ENCODE peak calls at places on chromosomes 13 and 19, in eight cellular contexts. Y is A673, P is tibial artery, R is sigmoid colon, V is heart right ventricle, J is PC-3, N is right atrium auricular region, I is HCT116. G is an unnamed sample.

GRCh38 chr13:51913421-51914136 is 51.8 kb downstream of the CCDC70 start:
- DNase-seq in Y (no peak), P (no peak), R (no peak), V (no peak), J (no peak), N (no peak), I (no peak), G (no peak)

GRCh38 chr19:4722671-4723464 is 774 bp downstream of the DPP9 start:
- DNase-seq in Y (peak), P (peak), R (no peak), V (no peak), J (peak), N (no peak), I (no peak), G (no peak)

GRCh38 chr13:50882816-50883215 is 26.8 kb upstream of the RNASEH2B start:
- DNase-seq in Y (no peak), P (no peak), R (no peak), V (no peak), J (no peak), N (no peak), I (no peak), G (no peak)

GRCh38 chr19:40217921-40218890 is at the start of gene TTC9B:
- DNase-seq in Y (peak), P (no peak), R (no peak), V (no peak), J (no peak), N (no peak), I (no peak), G (no peak)

GRCh38 chr13:50366488-50367174 is 351.4 kb downstream of the KCNRG start:
- DNase-seq in Y (no peak), P (no peak), R (no peak), V (no peak), J (peak), N (no peak), I (no peak), G (no peak)

GRCh38 chr19:29120471-29120870 is 92.5 kb downstream of the UQCRFS1 start:
- DNase-seq in Y (no peak), P (no peak), R (no peak), V (no peak), J (no peak), N (no peak), I (no peak), G (no peak)

GRCh38 chr19:9584073-9584833 is at the start of gene ZNF121:
- DNase-seq in Y (peak), P (peak), R (peak), V (peak), J (peak), N (peak), I (peak), G (peak)

GRCh38 chr13:92187378-92187989 is 789.1 kb downstream of the GPC5 start:
- DNase-seq in Y (peak), P (no peak), R (no peak), V (no peak), J (peak), N (no peak), I (no peak), G (no peak)

GRCh38 chr13:110405597-110406450 is 98.7 kb downstream of the COL4A2 start:
- DNase-seq in Y (no peak), P (no peak), R (no peak), V (no peak), J (no peak), N (no peak), I (no peak), G (no peak)

GRCh38 chr13:111962431-111962891 is 104.5 kb upstream of the SOX1 start:
- DNase-seq in Y (no peak), P (no peak), R (peak), V (no peak), J (peak), N (no peak), I (no peak), G (no peak)

GRCh38 chr13:73300718-73301425 is 242.1 kb downstream of the KLF5 start:
- DNase-seq in Y (no peak), P (no peak), R (no peak), V (no peak), J (no peak), N (no peak), I (no peak), G (no peak)

GRCh38 chr13:101346942-101347728 is 69.2 kb downstream of the NALCN start:
- DNase-seq in Y (no peak), P (no peak), R (no peak), V (no peak), J (no peak), N (no peak), I (no peak), G (no peak)

GRCh38 chr13:63189712-63190111 is 1774.1 kb upstream of the PCDH20 start:
- DNase-seq in Y (no peak), P (no peak), R (no peak), V (no peak), J (no peak), N (no peak), I (no peak), G (no peak)

GRCh38 chr13:29763426-29764180 is 86.8 kb downstream of the UBL3 start:
- DNase-seq in Y (no peak), P (no peak), R (no peak), V (no peak), J (peak), N (no peak), I (no peak), G (no peak)

GRCh38 chr19:4675346-4675745 is 5.2 kb upstream of the MYDGF start:
- DNase-seq in Y (no peak), P (no peak), R (no peak), V (no peak), J (no peak), N (no peak), I (no peak), G (no peak)

GRCh38 chr19:30555075-30555787 is 183.0 kb downstream of the ZNF536 start:
- DNase-seq in Y (no peak), P (no peak), R (no peak), V (no peak), J (no peak), N (no peak), I (no peak), G (no peak)

GRCh38 chr13:24184855-24185254 is 24.3 kb downstream of the SPATA13 start:
- DNase-seq in Y (no peak), P (no peak), R (no peak), V (no peak), J (no peak), N (no peak), I (no peak), G (no peak)

GRCh38 chr13:79779761-79780160 is 298.8 kb downstream of the NDFIP2 start:
- DNase-seq in Y (peak), P (peak), R (peak), V (no peak), J (peak), N (peak), I (no peak), G (no peak)

GRCh38 chr19:41871573-41872383 is 5.3 kb upstream of the CD79A start:
- DNase-seq in Y (no peak), P (no peak), R (peak), V (no peak), J (no peak), N (no peak), I (no peak), G (no peak)

GRCh38 chr13:108924154-108924940 is 294.9 kb downstream of the MYO16 start:
- DNase-seq in Y (peak), P (no peak), R (no peak), V (no peak), J (no peak), N (no peak), I (no peak), G (no peak)

GRCh38 chr19:40976134-40976533 is 14.9 kb upstream of the CYP2B6 start:
- DNase-seq in Y (no peak), P (no peak), R (no peak), V (no peak), J (no peak), N (no peak), I (no peak), G (no peak)

GRCh38 chr13:48645845-48646244 is 7.9 kb upstream of the CYSLTR2 start:
- DNase-seq in Y (no peak), P (no peak), R (no peak), V (no peak), J (no peak), N (no peak), I (no peak), G (no peak)

GRCh38 chr19:28154077-28154476 is 1058.9 kb downstream of the UQCRFS1 start:
- DNase-seq in Y (no peak), P (no peak), R (no peak), V (no peak), J (no peak), N (no peak), I (no peak), G (no peak)

GRCh38 chr19:46648070-46648960 is 12.3 kb upstream of the GNG8 start:
- DNase-seq in Y (no peak), P (no peak), R (no peak), V (no peak), J (no peak), N (no peak), I (no peak), G (no peak)

GRCh38 chr13:21557995-21558394 is 46.0 kb downstream of the MICU2 start:
- DNase-seq in Y (peak), P (no peak), R (no peak), V (no peak), J (peak), N (no peak), I (peak), G (no peak)

GRCh38 chr19:44741258-44741731 is 7.2 kb upstream of the BCL3 start:
- DNase-seq in Y (no peak), P (no peak), R (no peak), V (no peak), J (peak), N (no peak), I (peak), G (no peak)

GRCh38 chr19:42206871-42207755 is 10.4 kb downstream of the DEDD2 start:
- DNase-seq in Y (no peak), P (no peak), R (no peak), V (no peak), J (peak), N (no peak), I (no peak), G (peak)

GRCh38 chr19:3682741-3683404 is 17.4 kb downstream of the PIP5K1C start:
- DNase-seq in Y (no peak), P (no peak), R (no peak), V (no peak), J (no peak), N (no peak), I (no peak), G (no peak)

GRCh38 chr19:54352041-54352440 is 12.7 kb downstream of the LAIR1 start:
- DNase-seq in Y (no peak), P (no peak), R (no peak), V (no peak), J (no peak), N (no peak), I (no peak), G (no peak)

GRCh38 chr13:52786747-52787146 is 47.1 kb upstream of the CNMD start:
- DNase-seq in Y (no peak), P (no peak), R (no peak), V (no peak), J (peak), N (no peak), I (peak), G (no peak)

GRCh38 chr13:30880756-30881155 is 25.3 kb upstream of the MEDAG start:
- DNase-seq in Y (no peak), P (peak), R (no peak), V (no peak), J (peak), N (no peak), I (no peak), G (no peak)

GRCh38 chr13:92413452-92413851 is 813.2 kb upstream of the GPC6 start:
- DNase-seq in Y (no peak), P (no peak), R (no peak), V (no peak), J (no peak), N (no peak), I (no peak), G (no peak)

GRCh38 chr19:54337858-54338230 is 1.1 kb downstream of the LILRA4 start:
- DNase-seq in Y (no peak), P (no peak), R (no peak), V (no peak), J (no peak), N (no peak), I (no peak), G (no peak)

GRCh38 chr13:44280461-44280860 is 93.2 kb upstream of the SERP2 start:
- DNase-seq in Y (no peak), P (no peak), R (no peak), V (no peak), J (peak), N (no peak), I (no peak), G (peak)

GRCh38 chr19:14023404-14024235 is 4.3 kb upstream of the RLN3 start:
- DNase-seq in Y (peak), P (no peak), R (no peak), V (no peak), J (peak), N (no peak), I (no peak), G (no peak)

GRCh38 chr13:71249031-71249430 is 618.0 kb downstream of the DACH1 start:
- DNase-seq in Y (no peak), P (no peak), R (no peak), V (no peak), J (peak), N (no peak), I (no peak), G (no peak)

GRCh38 chr19:19549804-19550453 is 11.9 kb downstream of the CILP2 start:
- DNase-seq in Y (no peak), P (no peak), R (no peak), V (no peak), J (no peak), N (no peak), I (no peak), G (no peak)

GRCh38 chr19:10419646-10420443 is 493 bp upstream of the PDE4A start:
- DNase-seq in Y (peak), P (no peak), R (no peak), V (no peak), J (peak), N (no peak), I (peak), G (no peak)

GRCh38 chr19:7327802-7328201 is 20.9 kb upstream of the ARHGEF18 start:
- DNase-seq in Y (no peak), P (no peak), R (peak), V (no peak), J (no peak), N (no peak), I (no peak), G (no peak)

GRCh38 chr19:7331446-7331845 is 17.3 kb upstream of the ARHGEF18 start:
- DNase-seq in Y (no peak), P (no peak), R (no peak), V (no peak), J (no peak), N (no peak), I (no peak), G (no peak)

GRCh38 chr19:7328647-7329046 is 20.1 kb upstream of the ARHGEF18 start:
- DNase-seq in Y (no peak), P (no peak), R (peak), V (no peak), J (no peak), N (no peak), I (no peak), G (no peak)

GRCh38 chr19:7326105-7326877 is 22.4 kb upstream of the ARHGEF18 start:
- DNase-seq in Y (peak), P (no peak), R (peak), V (no peak), J (peak), N (no peak), I (peak), G (peak)
- TF ChIP-seq CTCF in Y (peak), P (peak), R (no peak), V (no peak), J (peak), N (no peak), I (peak), G (peak)

DNA sequence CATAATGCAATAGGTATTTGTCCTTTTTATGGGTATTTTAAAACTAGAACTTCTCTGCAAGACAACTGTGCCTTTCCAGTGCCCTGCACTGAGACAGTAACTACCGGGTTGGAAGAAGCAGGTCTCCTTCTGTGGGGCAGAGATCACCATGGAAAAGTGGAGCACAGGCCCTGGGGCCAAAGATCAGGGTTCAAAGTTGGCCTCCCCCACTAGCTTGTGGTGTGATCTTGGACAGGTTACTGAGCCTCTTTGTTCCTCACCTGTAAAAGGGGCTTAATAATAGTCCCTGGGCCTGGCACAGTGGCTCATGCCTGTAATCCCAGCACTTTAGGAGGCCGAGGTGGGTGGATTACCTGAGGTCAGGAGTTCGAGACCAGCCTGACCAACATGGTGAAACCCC is 68.3 kb downstream of the CEBPG start:
- DNase-seq in Y (no peak), P (no peak), R (no peak), V (no peak), J (no peak), N (no peak), I (no peak), G (no peak)
- H3K4me3 ChIP-seq in Y (no peak), P (no peak), R (no peak), V (no peak), J (no peak), N (no peak), I (no peak), G (no peak)

DNA sequence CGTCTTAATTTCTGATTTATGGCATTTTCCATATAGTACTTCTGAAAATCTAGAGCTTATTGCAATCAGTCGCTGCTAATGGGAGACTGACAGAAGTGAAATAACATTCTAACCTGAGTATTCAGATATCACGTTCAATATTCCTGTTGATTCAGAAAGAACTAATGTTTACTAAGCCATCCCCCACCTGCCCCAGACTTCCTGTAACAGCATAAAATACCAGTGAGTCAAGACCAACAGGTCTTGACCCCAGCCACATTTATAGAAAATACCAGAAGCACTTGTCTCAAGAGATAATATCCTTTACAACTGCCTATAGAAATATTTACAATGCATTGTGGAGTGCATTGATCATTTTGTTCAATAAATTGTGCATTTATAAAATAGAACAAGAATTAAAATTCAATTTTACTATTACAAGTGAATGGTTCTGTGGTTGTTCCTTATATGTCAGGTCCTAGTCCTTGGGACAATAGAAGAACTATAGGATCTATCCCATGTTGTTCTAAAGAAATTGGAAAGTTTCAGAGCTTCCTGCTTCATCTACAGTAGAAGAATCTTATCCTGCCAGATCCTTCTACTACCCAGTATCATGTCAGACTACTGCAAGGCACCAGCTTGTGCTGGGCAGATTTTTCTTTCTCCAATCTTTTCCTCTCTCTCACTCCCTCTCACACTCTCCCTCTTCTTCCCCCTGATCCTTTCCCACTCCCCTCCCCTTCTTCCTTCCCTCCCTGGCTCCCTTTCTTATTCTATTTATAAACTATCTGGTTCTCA is 630.0 kb downstream of the DIAPH3 start:
- DNase-seq in Y (peak), P (no peak), R (no peak), V (no peak), J (peak), N (no peak), I (no peak), G (no peak)
- H3K27ac ChIP-seq in Y (peak), P (no peak), R (no peak), V (peak), J (peak), N (no peak), I (no peak), G (no peak)

DNA sequence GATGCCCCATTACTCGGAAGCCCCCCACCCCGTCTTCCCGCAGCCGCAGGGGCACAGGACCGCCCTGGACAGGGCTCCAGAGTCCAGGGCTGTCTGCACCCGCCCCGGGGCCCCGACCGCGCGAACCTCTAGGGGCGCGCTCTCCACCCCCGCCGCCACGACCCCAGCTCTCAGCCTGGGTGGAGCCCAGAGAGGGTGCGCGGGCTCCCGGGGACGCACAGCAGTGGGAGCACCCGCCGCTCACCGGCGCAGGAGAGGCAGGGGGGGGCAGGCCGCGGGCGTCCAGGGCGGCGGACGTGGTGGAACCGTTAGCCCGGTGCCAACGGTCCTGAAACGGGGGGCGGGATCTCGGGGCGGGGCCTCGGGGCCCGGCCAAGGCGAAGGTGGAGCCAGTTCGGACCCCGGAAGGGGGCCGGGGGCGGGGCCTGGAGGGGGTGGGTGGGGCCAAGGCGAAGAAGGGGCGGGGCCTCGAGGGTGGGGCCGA is at the start of gene ATP8B3:
- DNase-seq in Y (no peak), P (no peak), R (no peak), V (peak), J (no peak), N (no peak), I (no peak), G (peak)
- TF ChIP-seq CTCF in Y (peak), P (no peak), R (no peak), V (no peak), J (peak), N (peak), I (peak), G (no peak)

GRCh38 chr19:17967258-17968051 is 548 bp downstream of the KCNN1 start:
- DNase-seq in Y (peak), P (no peak), R (no peak), V (no peak), J (no peak), N (no peak), I (no peak), G (no peak)
- H3K4me3 ChIP-seq in Y (peak), P (no peak), R (peak), V (no peak), J (no peak), N (peak), I (no peak), G (no peak)